ENCODE peak calls at places on chromosomes 7 and 10, in ten cellular contexts. P is CD8-positive, alpha-beta memory T cell; U is upper lobe of right lung; F is dorsolateral prefrontal cortex; J is esophagus muscularis mucosa; D is AG04450; L is GM06990; V is left ventricle myocardium inferior; X is CD8-positive, alpha-beta T cell; A is AG09309. G is an unnamed sample.

GRCh38 chr7:22296916-22297315 is 60.0 kb downstream of the RAPGEF5 start:
- DNase-seq in U (no peak), D (no peak), V (no peak), A (no peak), X (no peak), L (no peak), F (no peak), P (no peak), J (no peak), G (no peak)

GRCh38 chr10:114623661-114624294 is 34.3 kb downstream of the ABLIM1 start:
- DNase-seq in D (peak), X (no peak), A (peak), L (no peak), F (no peak), J (no peak), V (no peak), P (no peak), U (no peak), G (no peak)

GRCh38 chr7:121480566-121481335 is 84.6 kb upstream of the FAM3C start:
- DNase-seq in U (no peak), J (no peak), A (no peak), L (no peak), X (no peak), D (no peak), V (no peak), P (no peak), F (no peak), G (peak)

GRCh38 chr7:3805151-3805550 is 504.1 kb downstream of the SDK1 start:
- DNase-seq in U (no peak), A (no peak), L (no peak), J (no peak), P (no peak), D (no peak), V (no peak), F (no peak), X (no peak), G (no peak)

GRCh38 chr7:123666492-123666891 is 10.8 kb downstream of the LMOD2 start:
- DNase-seq in P (no peak), X (no peak), A (no peak), J (no peak), D (no peak), F (no peak), L (no peak), V (no peak), U (no peak), G (no peak)

GRCh38 chr10:93363891-93364648 is 118.1 kb downstream of the MYOF start:
- DNase-seq in D (no peak), P (no peak), U (peak), F (no peak), J (no peak), X (no peak), A (no peak), L (no peak), V (peak), G (no peak)

GRCh38 chr10:42769173-42769572 is 13.4 kb upstream of the BMS1 start:
- DNase-seq in P (no peak), F (no peak), L (no peak), X (no peak), V (no peak), U (no peak), A (no peak), D (no peak), J (peak), G (no peak)

GRCh38 chr7:3240826-3241430 is 60.1 kb upstream of the SDK1 start:
- DNase-seq in X (no peak), F (no peak), V (no peak), P (no peak), D (no peak), U (no peak), J (peak), A (no peak), L (no peak), G (no peak)

GRCh38 chr7:102425639-102426267 is 7.6 kb upstream of the ORAI2 start:
- DNase-seq in J (no peak), X (peak), F (no peak), D (no peak), P (peak), A (no peak), U (peak), V (peak), L (peak), G (no peak)

GRCh38 chr10:3782456-3783312 is 2.3 kb downstream of the KLF6 start:
- DNase-seq in X (peak), P (peak), U (no peak), J (no peak), V (peak), F (peak), A (peak), D (peak), L (peak), G (no peak)

GRCh38 chr10:65571011-65571570 is 1354.7 kb upstream of the LRRTM3 start:
- DNase-seq in A (no peak), D (no peak), V (no peak), U (no peak), L (no peak), F (no peak), X (no peak), P (no peak), J (no peak), G (no peak)

GRCh38 chr7:91137447-91137846 is 126.8 kb upstream of the FZD1 start:
- DNase-seq in L (no peak), U (no peak), P (no peak), X (no peak), A (no peak), F (no peak), V (no peak), J (no peak), D (no peak), G (no peak)

GRCh38 chr10:9895406-9895805 is 1122.3 kb upstream of the CELF2 start:
- DNase-seq in U (no peak), X (no peak), J (no peak), L (no peak), D (no peak), A (no peak), V (no peak), P (no peak), F (no peak), G (no peak)

GRCh38 chr7:157445246-157445955 is 108.6 kb downstream of the DNAJB6 start:
- DNase-seq in P (no peak), A (no peak), U (peak), L (no peak), X (no peak), V (no peak), D (no peak), J (no peak), F (no peak), G (no peak)

GRCh38 chr10:18290651-18291313 is 150.6 kb downstream of the CACNB2 start:
- DNase-seq in J (no peak), U (no peak), X (no peak), L (no peak), F (no peak), P (no peak), V (no peak), D (no peak), A (no peak), G (no peak)

GRCh38 chr10:17523246-17523753 is 68.9 kb upstream of the ST8SIA6 start:
- DNase-seq in U (no peak), F (no peak), D (no peak), A (no peak), V (no peak), P (no peak), L (no peak), J (no peak), X (no peak), G (no peak)

GRCh38 chr10:133150226-133150625 is 9.8 kb upstream of the KNDC1 start:
- DNase-seq in P (no peak), U (no peak), L (no peak), V (no peak), D (no peak), J (no peak), F (no peak), X (no peak), A (no peak), G (no peak)

GRCh38 chr10:105952153-105952552 is 1212.4 kb downstream of the SORCS1 start:
- DNase-seq in F (no peak), U (no peak), A (no peak), P (no peak), D (peak), J (no peak), L (peak), V (no peak), X (no peak), G (peak)

GRCh38 chr7:34133356-34133982 is 228.1 kb downstream of the BMPER start:
- DNase-seq in V (no peak), A (peak), D (peak), P (no peak), X (no peak), L (no peak), J (no peak), U (no peak), F (no peak), G (no peak)

GRCh38 chr10:72218329-72218728 is 2.3 kb upstream of the ASCC1 start:
- DNase-seq in L (peak), J (no peak), F (no peak), U (no peak), V (no peak), A (no peak), D (no peak), P (no peak), X (no peak), G (no peak)

GRCh38 chr10:31100662-31101061 is 69.0 kb upstream of the ZNF438 start:
- DNase-seq in U (no peak), V (no peak), X (no peak), A (no peak), D (no peak), P (no peak), J (no peak), F (no peak), L (no peak), G (no peak)

GRCh38 chr7:106915873-106916272 is 50.8 kb downstream of the PIK3CG start:
- DNase-seq in J (no peak), A (no peak), L (peak), X (no peak), V (no peak), U (no peak), P (no peak), F (no peak), D (no peak), G (no peak)

GRCh38 chr10:89475567-89475966 is 59.8 kb downstream of the SLC16A12 start:
- DNase-seq in U (no peak), V (no peak), L (no peak), J (no peak), P (no peak), A (no peak), D (no peak), F (no peak), X (no peak), G (no peak)

GRCh38 chr7:73901823-73902597 is 41.1 kb downstream of the TMEM270 start:
- DNase-seq in V (no peak), J (no peak), F (no peak), A (no peak), L (no peak), U (peak), P (no peak), X (no peak), D (no peak), G (no peak)

GRCh38 chr10:97333351-97333600 is 1.3 kb downstream of the FRAT2 start:
- DNase-seq in L (no peak), X (no peak), P (no peak), U (no peak), D (peak), J (no peak), A (no peak), V (no peak), F (no peak), G (no peak)

GRCh38 chr7:81618400-81619014 is 151.3 kb downstream of the HGF start:
- DNase-seq in F (no peak), A (no peak), J (no peak), V (no peak), P (no peak), U (no peak), L (no peak), X (no peak), D (peak), G (no peak)

GRCh38 chr7:116886550-116887156 is 24.3 kb downstream of the CAPZA2 start:
- DNase-seq in L (no peak), P (no peak), D (no peak), X (no peak), F (no peak), U (no peak), V (no peak), J (no peak), A (no peak), G (no peak)

GRCh38 chr7:153510674-153511073 is 541.5 kb upstream of the DPP6 start:
- DNase-seq in V (no peak), F (no peak), A (no peak), P (no peak), U (no peak), X (no peak), D (no peak), L (no peak), J (no peak), G (no peak)

GRCh38 chr7:28029036-28029435 is 151.6 kb downstream of the JAZF1 start:
- DNase-seq in A (peak), J (no peak), U (no peak), D (no peak), V (no peak), L (no peak), P (no peak), F (no peak), X (no peak), G (no peak)

GRCh38 chr10:77700086-77700485 is 62.5 kb upstream of the KCNMA1 start:
- DNase-seq in X (no peak), J (no peak), F (no peak), P (no peak), L (no peak), A (no peak), D (no peak), U (no peak), V (no peak), G (no peak)

GRCh38 chr7:114302858-114303257 is 111.8 kb upstream of the FOXP2 start:
- DNase-seq in P (no peak), A (no peak), D (no peak), X (no peak), L (no peak), U (no peak), V (no peak), J (no peak), F (no peak), G (no peak)

GRCh38 chr7:111192614-111193053 is 101.7 kb downstream of the LRRN3 start:
- DNase-seq in D (no peak), P (no peak), L (no peak), A (no peak), J (no peak), X (no peak), F (no peak), V (no peak), U (no peak), G (no peak)

GRCh38 chr10:116007256-116007891 is 265.6 kb downstream of the GFRA1 start:
- DNase-seq in L (no peak), J (no peak), D (no peak), X (no peak), U (no peak), P (no peak), A (no peak), V (no peak), F (no peak), G (no peak)

GRCh38 chr10:15620304-15620703 is 99.4 kb downstream of the ITGA8 start:
- DNase-seq in P (no peak), A (no peak), J (no peak), V (no peak), D (no peak), X (no peak), F (no peak), L (no peak), U (no peak), G (no peak)

GRCh38 chr10:70442332-70442988 is 979 bp upstream of the NODAL start:
- DNase-seq in V (no peak), X (no peak), D (no peak), J (no peak), P (no peak), A (no peak), L (no peak), F (no peak), U (no peak), G (no peak)
- H3K4me3 ChIP-seq in V (no peak), X (no peak), D (no peak), J (no peak), P (no peak), A (no peak), L (no peak), F (no peak), U (no peak), G (no peak)

GRCh38 chr7:94366163-94366562 is 28.5 kb upstream of the COL1A2 start:
- DNase-seq in U (no peak), V (no peak), J (no peak), A (no peak), F (no peak), P (no peak), D (no peak), L (no peak), X (no peak), G (no peak)

GRCh38 chr7:94364816-94365215 is 29.9 kb upstream of the COL1A2 start:
- DNase-seq in F (no peak), P (no peak), L (no peak), D (no peak), U (no peak), X (no peak), J (no peak), A (no peak), V (no peak), G (no peak)

GRCh38 chr7:94368371-94368791 is 26.3 kb upstream of the COL1A2 start:
- DNase-seq in P (no peak), D (peak), L (no peak), V (no peak), J (no peak), U (no peak), F (no peak), X (no peak), A (peak), G (no peak)

GRCh38 chr7:94366827-94367226 is 27.9 kb upstream of the COL1A2 start:
- DNase-seq in X (no peak), P (no peak), A (no peak), D (no peak), L (no peak), J (no peak), F (no peak), V (no peak), U (no peak), G (no peak)

GRCh38 chr7:94367940-94368339 is 26.8 kb upstream of the COL1A2 start:
- DNase-seq in F (no peak), V (no peak), J (no peak), X (no peak), U (no peak), P (no peak), D (no peak), A (no peak), L (no peak), G (no peak)
- H3K4me3 ChIP-seq in F (no peak), V (peak), J (peak), X (no peak), U (no peak), P (no peak), D (no peak), A (no peak), L (no peak), G (no peak)

GRCh38 chr10:110221044-110221720 is 13.8 kb downstream of the MXI1 start:
- DNase-seq in A (no peak), D (no peak), X (no peak), V (no peak), U (no peak), L (no peak), F (no peak), P (no peak), J (peak), G (no peak)
- H3K4me3 ChIP-seq in A (peak), D (peak), X (peak), V (peak), U (peak), L (no peak), F (peak), P (peak), J (peak), G (no peak)

DNA sequence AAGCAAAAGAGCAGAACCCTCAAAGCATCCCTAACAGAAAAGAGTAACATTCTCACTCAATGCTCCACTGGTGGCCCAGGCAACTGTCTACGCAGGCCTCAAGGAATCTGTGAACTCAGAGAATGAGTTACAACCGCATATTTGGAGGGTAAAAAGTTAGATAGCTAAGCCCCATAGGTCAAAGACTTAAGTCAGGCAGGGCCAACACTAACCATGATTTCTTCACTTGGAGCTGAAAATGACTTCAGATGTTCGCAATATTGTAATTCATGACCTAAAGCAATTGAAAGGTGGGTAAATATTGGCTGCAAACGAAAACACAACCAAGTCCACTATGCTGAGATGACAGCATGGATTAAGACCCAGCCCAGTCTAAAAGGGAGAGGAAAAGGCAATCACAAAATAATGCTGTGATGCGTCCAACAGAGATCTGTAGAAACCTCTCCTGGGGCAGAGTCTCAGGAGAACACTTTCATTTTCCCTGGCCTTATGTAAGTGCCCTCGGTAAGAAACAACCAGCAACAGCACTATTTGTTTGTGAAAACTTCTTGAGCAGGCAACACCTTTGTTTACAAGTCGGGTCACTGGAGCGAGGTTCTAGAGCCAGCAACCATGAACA is 176.5 kb downstream of the TNS3 start:
- DNase-seq in U (no peak), P (no peak), A (no peak), V (no peak), F (no peak), X (no peak), J (no peak), D (no peak), L (no peak), G (no peak)
- H3K4me3 ChIP-seq in U (peak), P (no peak), A (no peak), V (peak), F (no peak), X (no peak), J (peak), D (no peak), L (no peak), G (no peak)

GRCh38 chr10:70148516-70148915 is 2.0 kb upstream of the TYSND1 start:
- DNase-seq in L (no peak), A (no peak), X (no peak), V (no peak), F (no peak), D (no peak), J (no peak), P (no peak), U (no peak), G (no peak)

GRCh38 chr10:70144372-70145110 is 2.0 kb downstream of the TYSND1 start:
- DNase-seq in L (no peak), A (no peak), F (no peak), U (no peak), J (no peak), P (no peak), X (no peak), V (no peak), D (no peak), G (no peak)

GRCh38 chr10:70145166-70145665 is 1.3 kb downstream of the TYSND1 start:
- DNase-seq in L (no peak), X (no peak), A (no peak), U (no peak), P (peak), V (no peak), D (no peak), F (no peak), J (no peak), G (no peak)

GRCh38 chr10:70145666-70146488 is 623 bp downstream of the TYSND1 start:
- DNase-seq in D (no peak), X (peak), V (peak), J (no peak), F (no peak), L (peak), U (peak), P (peak), A (no peak), G (no peak)

GRCh38 chr10:70146489-70147488 is at the start of gene TYSND1:
- DNase-seq in D (peak), A (peak), F (peak), L (peak), X (peak), V (peak), U (peak), J (peak), P (peak), G (peak)
- H3K4me3 ChIP-seq in D (peak), A (peak), F (peak), L (peak), X (peak), V (peak), U (peak), J (peak), P (peak), G (peak)

GRCh38 chr7:44433255-44434022 is 57.0 kb downstream of the NUDCD3 start:
- DNase-seq in D (no peak), V (no peak), J (no peak), F (no peak), U (no peak), P (no peak), L (no peak), A (no peak), X (no peak), G (no peak)

GRCh38 chr7:44432381-44432977 is 58.0 kb downstream of the NUDCD3 start:
- DNase-seq in V (no peak), X (no peak), L (no peak), F (no peak), A (no peak), P (no peak), D (no peak), U (no peak), J (no peak), G (no peak)

GRCh38 chr7:44431091-44431608 is 59.3 kb downstream of the NUDCD3 start:
- DNase-seq in V (no peak), P (peak), X (no peak), A (no peak), F (no peak), L (peak), D (no peak), J (no peak), U (no peak), G (no peak)

GRCh38 chr7:44434201-44434600 is 56.3 kb downstream of the NUDCD3 start:
- DNase-seq in U (no peak), L (no peak), A (no peak), P (no peak), X (no peak), D (no peak), V (no peak), J (no peak), F (no peak), G (no peak)

DNA sequence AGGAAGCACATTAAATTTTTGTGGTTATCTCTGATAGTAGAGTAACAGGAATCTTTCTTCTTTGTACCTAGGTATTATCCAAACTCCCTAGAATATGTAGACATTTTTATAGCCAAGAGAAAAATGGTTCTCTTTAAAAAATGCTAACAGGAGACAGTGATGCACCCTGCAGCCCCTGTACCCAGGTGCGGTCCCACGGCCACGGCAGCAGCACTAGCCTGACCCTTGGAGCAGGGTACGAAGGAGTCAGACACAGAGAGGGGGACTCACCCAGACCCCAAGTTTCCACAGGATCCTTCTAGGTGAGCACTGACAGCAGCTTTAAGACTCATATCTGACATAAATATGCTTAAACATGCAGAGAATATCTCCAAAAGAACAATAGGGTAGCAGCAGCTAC is 60.4 kb downstream of the NUDCD3 start:
- DNase-seq in J (no peak), A (no peak), V (no peak), X (no peak), U (no peak), P (no peak), F (no peak), D (no peak), L (no peak), G (no peak)
- H3K4me3 ChIP-seq in J (no peak), A (no peak), V (no peak), X (no peak), U (no peak), P (no peak), F (no peak), D (no peak), L (no peak), G (no peak)

GRCh38 chr7:118185163-118185860 is 1.3 kb downstream of the LSM8 start:
- DNase-seq in F (no peak), A (peak), J (no peak), L (no peak), D (peak), U (no peak), V (no peak), X (no peak), P (no peak), G (no peak)
- H3K4me3 ChIP-seq in F (peak), A (peak), J (peak), L (peak), D (peak), U (peak), V (peak), X (peak), P (peak), G (peak)